ENCODE peak calls at places on chromosomes 13 and 19, in nine cellular contexts. U, A, V, H, M, C, I, B and W are unnamed samples.

GRCh38 chr19:10228925-10229324 is 2.2 kb downstream of the S1PR2 start:
- DNase-seq in U (no peak), A (peak; percentile 81), V (no peak), H (no peak), M (no peak), C (no peak), I (no peak), B (peak; percentile 41), W (no peak)

GRCh38 chr13:102839462-102839861 is 6.4 kb upstream of the ERCC5 start:
- DNase-seq in U (no peak), A (no peak), V (no peak), H (no peak), M (no peak), C (no peak), I (no peak), B (peak; percentile 25), W (no peak)

GRCh38 chr19:35093430-35093829 is 22.2 kb upstream of the FXYD3 start:
- DNase-seq in U (no peak), A (no peak), V (no peak), H (no peak), M (no peak), C (no peak), I (no peak), B (no peak), W (no peak)

GRCh38 chr13:44648392-44649117 is 72.4 kb upstream of the TSC22D1 start:
- DNase-seq in U (no peak), A (peak; percentile 5), V (no peak), H (no peak), M (no peak), C (no peak), I (no peak), B (no peak), W (no peak)

GRCh38 chr13:19597523-19597922 is 35.9 kb upstream of the MPHOSPH8 start:
- DNase-seq in U (no peak), A (peak; percentile 74), V (no peak), H (no peak), M (no peak), C (peak; percentile 72), I (no peak), B (peak; percentile 86), W (no peak)

GRCh38 chr19:49475995-49476880 is 2.2 kb downstream of the FLT3LG start:
- DNase-seq in U (peak; percentile 35), A (peak; percentile 67), V (no peak), H (no peak), M (peak; percentile 86), C (peak; percentile 42), I (no peak), B (no peak), W (no peak)

GRCh38 chr13:35157143-35157755 is 215.2 kb downstream of the NBEA start:
- DNase-seq in U (no peak), A (peak; percentile 61), V (no peak), H (no peak), M (no peak), C (peak; percentile 32), I (peak; percentile 51), B (peak; percentile 50), W (no peak)

GRCh38 chr13:67217914-67218313 is 12.2 kb downstream of the PCDH9 start:
- DNase-seq in U (no peak), A (no peak), V (no peak), H (no peak), M (no peak), C (no peak), I (no peak), B (no peak), W (no peak)

GRCh38 chr19:48624791-48625723 is 5.8 kb downstream of the SPHK2 start:
- DNase-seq in U (no peak), A (peak; percentile 29), V (no peak), H (no peak), M (no peak), C (no peak), I (no peak), B (no peak), W (peak; percentile 49)

GRCh38 chr19:13761423-13761822 is 2.9 kb upstream of the MRI1 start:
- DNase-seq in U (no peak), A (no peak), V (no peak), H (no peak), M (no peak), C (no peak), I (no peak), B (no peak), W (no peak)

GRCh38 chr19:49415102-49415809 is 8.0 kb downstream of the PTH2 start:
- DNase-seq in U (no peak), A (peak; percentile 99), V (no peak), H (no peak), M (no peak), C (no peak), I (no peak), B (no peak), W (no peak)

GRCh38 chr19:46537136-46538097 is 41.8 kb upstream of the PNMA8B start:
- DNase-seq in U (peak; percentile 13), A (peak; percentile 64), V (peak; percentile 62), H (peak; percentile 13), M (no peak), C (peak; percentile 50), I (no peak), B (peak; percentile 29), W (peak; percentile 68)

GRCh38 chr19:9958451-9958850 is 22.1 kb upstream of the OLFM2 start:
- DNase-seq in U (no peak), A (no peak), V (no peak), H (no peak), M (no peak), C (peak; percentile 82), I (peak; percentile 42), B (peak; percentile 91), W (no peak)

GRCh38 chr19:6324757-6325156 is 8.7 kb downstream of the ACER1 start:
- DNase-seq in U (no peak), A (no peak), V (no peak), H (no peak), M (no peak), C (no peak), I (no peak), B (no peak), W (no peak)

GRCh38 chr13:39483326-39483725 is 119.7 kb downstream of the LHFPL6 start:
- DNase-seq in U (no peak), A (no peak), V (no peak), H (no peak), M (no peak), C (no peak), I (no peak), B (peak; percentile 18), W (no peak)

GRCh38 chr19:5338661-5339469 is 1.7 kb downstream of the PTPRS start:
- DNase-seq in U (no peak), A (peak; percentile 15), V (no peak), H (no peak), M (no peak), C (no peak), I (no peak), B (no peak), W (no peak)

GRCh38 chr13:48816696-48817095 is 159.0 kb upstream of the FNDC3A start:
- DNase-seq in U (no peak), A (peak; percentile 7), V (no peak), H (no peak), M (no peak), C (no peak), I (no peak), B (peak; percentile 31), W (no peak)

GRCh38 chr13:19591864-19592263 is 30.5 kb upstream of the TPTE2 start:
- DNase-seq in U (no peak), A (peak; percentile 27), V (no peak), H (no peak), M (no peak), C (no peak), I (no peak), B (no peak), W (no peak)

GRCh38 chr19:7829162-7829520 is 877 bp upstream of the EVI5L start:
- DNase-seq in U (no peak), A (no peak), V (no peak), H (no peak), M (no peak), C (no peak), I (no peak), B (no peak), W (no peak)

GRCh38 chr19:19488041-19488874 is 27.1 kb downstream of the TSSK6 start:
- DNase-seq in U (no peak), A (peak; percentile 15), V (no peak), H (no peak), M (no peak), C (no peak), I (no peak), B (no peak), W (peak; percentile 69)

GRCh38 chr19:58196911-58197616 is 14.2 kb downstream of the ZNF274 start:
- DNase-seq in U (no peak), A (peak; percentile 23), V (no peak), H (no peak), M (no peak), C (no peak), I (no peak), B (peak; percentile 13), W (no peak)

GRCh38 chr13:59774511-59774911 is 389.2 kb downstream of the DIAPH3 start:
- DNase-seq in U (no peak), A (no peak), V (no peak), H (no peak), M (no peak), C (no peak), I (no peak), B (peak; percentile 77), W (no peak)